ENCODE peak calls at places on chromosome X, in five cellular contexts. One of them, this sample, is unnamed.
A peak's percentile ranks its signal among the peaks of the same experiment; 100 is the strongest.

GRCh38 chrX:119249836-119250340 is 13.8 kb downstream of the PGRMC1 start:
- DNase-seq in psoas muscle: no peak
- DNase-seq in thoracic aorta: no peak
- DNase-seq in keratinocyte: no peak
- DNase-seq in tibial artery: no peak
- DNase-seq in this sample: no peak

GRCh38 chrX:47745386-47745785 is 86.4 kb upstream of the UXT start:
- DNase-seq in tibial artery: no peak
- DNase-seq in keratinocyte: no peak
- DNase-seq in psoas muscle: no peak
- DNase-seq in thoracic aorta: no peak
- DNase-seq in this sample: no peak

GRCh38 chrX:56733459-56734046 is 4.5 kb downstream of the NBDY start:
- DNase-seq in tibial artery: no peak
- DNase-seq in psoas muscle: no peak
- DNase-seq in keratinocyte: no peak
- DNase-seq in thoracic aorta: no peak
- DNase-seq in this sample: no peak

GRCh38 chrX:133590703-133591505 is 175.6 kb upstream of the GPC4 start:
- DNase-seq in psoas muscle: no peak
- DNase-seq in thoracic aorta: no peak
- DNase-seq in tibial artery: no peak
- DNase-seq in keratinocyte: no peak
- DNase-seq in this sample: no peak

GRCh38 chrX:150730719-150731118 is 37.5 kb downstream of the MTMR1 start:
- DNase-seq in psoas muscle: no peak
- DNase-seq in thoracic aorta: no peak
- DNase-seq in keratinocyte: no peak
- DNase-seq in tibial artery: no peak
- DNase-seq in this sample: no peak

GRCh38 chrX:24487576-24487975 is 22.5 kb downstream of the PDK3 start:
- DNase-seq in thoracic aorta: no peak
- DNase-seq in keratinocyte: no peak
- DNase-seq in psoas muscle: no peak
- DNase-seq in tibial artery: no peak
- DNase-seq in this sample: no peak

GRCh38 chrX:121256653-121257052 is 209.2 kb downstream of the GLUD2 start:
- DNase-seq in keratinocyte: no peak
- DNase-seq in psoas muscle: no peak
- DNase-seq in tibial artery: no peak
- DNase-seq in thoracic aorta: no peak
- DNase-seq in this sample: no peak

GRCh38 chrX:48937065-48937907 is 18.5 kb upstream of the PIM2 start:
- DNase-seq in thoracic aorta: no peak
- DNase-seq in psoas muscle: peak; percentile 24
- DNase-seq in tibial artery: no peak
- DNase-seq in keratinocyte: no peak
- DNase-seq in this sample: no peak

GRCh38 chrX:14014526-14014925 is 15.2 kb downstream of the GEMIN8 start:
- DNase-seq in keratinocyte: no peak
- DNase-seq in thoracic aorta: no peak
- DNase-seq in psoas muscle: no peak
- DNase-seq in tibial artery: no peak
- DNase-seq in this sample: no peak

GRCh38 chrX:117096528-117096927 is 633.8 kb upstream of the CT83 start:
- DNase-seq in keratinocyte: no peak
- DNase-seq in tibial artery: no peak
- DNase-seq in thoracic aorta: no peak
- DNase-seq in psoas muscle: no peak
- DNase-seq in this sample: no peak

GRCh38 chrX:72121381-72121780 is 10.3 kb downstream of the RTL5 start:
- DNase-seq in tibial artery: peak; percentile 82
- DNase-seq in psoas muscle: peak; percentile 40
- DNase-seq in keratinocyte: no peak
- DNase-seq in thoracic aorta: peak; percentile 19
- DNase-seq in this sample: peak; percentile 24

GRCh38 chrX:53616921-53617320 is 69.6 kb downstream of the HUWE1 start:
- DNase-seq in psoas muscle: no peak
- DNase-seq in tibial artery: no peak
- DNase-seq in keratinocyte: no peak
- DNase-seq in thoracic aorta: no peak
- DNase-seq in this sample: no peak

GRCh38 chrX:130155564-130155963 is 10.1 kb downstream of the AIFM1 start:
- DNase-seq in tibial artery: no peak
- DNase-seq in thoracic aorta: no peak
- DNase-seq in psoas muscle: no peak
- DNase-seq in keratinocyte: no peak
- DNase-seq in this sample: no peak

GRCh38 chrX:16914058-16914457 is 32.4 kb upstream of the REPS2 start:
- DNase-seq in psoas muscle: no peak
- DNase-seq in thoracic aorta: no peak
- DNase-seq in tibial artery: no peak
- DNase-seq in keratinocyte: no peak
- DNase-seq in this sample: no peak

GRCh38 chrX:10118530-10118929 is 38.2 kb upstream of the CLCN4 start:
- DNase-seq in tibial artery: no peak
- DNase-seq in keratinocyte: no peak
- DNase-seq in thoracic aorta: no peak
- DNase-seq in psoas muscle: no peak
- DNase-seq in this sample: no peak

GRCh38 chrX:103791826-103792458 is 15.3 kb downstream of the PLP1 start:
- DNase-seq in thoracic aorta: no peak
- DNase-seq in psoas muscle: no peak
- DNase-seq in tibial artery: no peak
- DNase-seq in keratinocyte: no peak
- DNase-seq in this sample: no peak

GRCh38 chrX:18792828-18793227 is 85.4 kb downstream of the PPEF1 start:
- DNase-seq in thoracic aorta: no peak
- DNase-seq in psoas muscle: no peak
- DNase-seq in tibial artery: no peak
- DNase-seq in keratinocyte: no peak
- DNase-seq in this sample: no peak

GRCh38 chrX:67523932-67524331 is 19.9 kb upstream of the AR start:
- DNase-seq in keratinocyte: no peak
- DNase-seq in tibial artery: no peak
- DNase-seq in thoracic aorta: no peak
- DNase-seq in psoas muscle: no peak
- DNase-seq in this sample: no peak

GRCh38 chrX:1673337-1673736 is 58.5 kb downstream of the ASMT start:
- DNase-seq in psoas muscle: no peak
- DNase-seq in tibial artery: peak; percentile 16
- DNase-seq in keratinocyte: no peak
- DNase-seq in thoracic aorta: no peak
- DNase-seq in this sample: no peak

GRCh38 chrX:1521459-1521956 is 15.5 kb downstream of the P2RY8 start:
- DNase-seq in tibial artery: peak; percentile 53
- DNase-seq in thoracic aorta: no peak
- DNase-seq in psoas muscle: no peak
- DNase-seq in keratinocyte: no peak
- DNase-seq in this sample: no peak

GRCh38 chrX:75291611-75292010 is 17.7 kb downstream of the UPRT start:
- DNase-seq in keratinocyte: no peak
- DNase-seq in tibial artery: no peak
- DNase-seq in thoracic aorta: no peak
- DNase-seq in psoas muscle: no peak
- DNase-seq in this sample: no peak

GRCh38 chrX:72020788-72021187 is 110.1 kb downstream of the NHSL2 start:
- DNase-seq in thoracic aorta: no peak
- DNase-seq in tibial artery: no peak
- DNase-seq in keratinocyte: no peak
- DNase-seq in psoas muscle: no peak
- DNase-seq in this sample: no peak

GRCh38 chrX:9378980-9379696 is 85.7 kb upstream of the TBL1X start:
- DNase-seq in tibial artery: no peak
- DNase-seq in keratinocyte: no peak
- DNase-seq in thoracic aorta: no peak
- DNase-seq in psoas muscle: no peak
- DNase-seq in this sample: peak; percentile 45

GRCh38 chrX:106415276-106415895 is 196.4 kb upstream of the RADX start:
- DNase-seq in tibial artery: no peak
- DNase-seq in thoracic aorta: no peak
- DNase-seq in keratinocyte: no peak
- DNase-seq in psoas muscle: no peak
- DNase-seq in this sample: no peak

GRCh38 chrX:150363561-150364346 is 637 bp downstream of the MAMLD1 start:
- DNase-seq in thoracic aorta: no peak
- DNase-seq in keratinocyte: no peak
- DNase-seq in tibial artery: peak; percentile 72
- DNase-seq in psoas muscle: peak; percentile 35
- DNase-seq in this sample: no peak

DNA sequence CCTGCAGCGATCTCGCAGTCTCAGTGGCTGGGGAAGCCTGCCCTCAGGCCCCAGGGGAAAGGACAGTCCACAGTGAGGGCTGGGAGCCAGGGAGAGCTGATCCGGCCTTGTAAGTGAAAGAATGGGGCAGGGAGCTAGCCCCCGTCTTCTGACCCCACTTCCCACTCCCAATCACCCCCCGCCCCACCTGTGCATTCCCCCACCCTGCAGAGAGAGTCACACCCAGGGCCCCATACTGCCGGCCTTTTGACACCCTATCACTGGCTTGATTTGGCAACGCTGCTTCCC is 3.8 kb downstream of the ARHGAP4 start:
- DNase-seq in thoracic aorta: no peak
- DNase-seq in keratinocyte: no peak
- DNase-seq in psoas muscle: no peak
- DNase-seq in tibial artery: no peak
- DNase-seq in this sample: no peak
- H3K27ac ChIP-seq in thoracic aorta: no peak overlapping the region
- H3K27ac ChIP-seq in keratinocyte: no peak overlapping the region
- H3K27ac ChIP-seq in psoas muscle: no peak overlapping the region
- H3K27ac ChIP-seq in tibial artery: no peak overlapping the region
- H3K27ac ChIP-seq in this sample: no peak overlapping the region

GRCh38 chrX:107496786-107497185 is 47.3 kb downstream of the FRMPD3 start:
- DNase-seq in psoas muscle: no peak
- DNase-seq in keratinocyte: no peak
- DNase-seq in thoracic aorta: no peak
- DNase-seq in tibial artery: no peak
- DNase-seq in this sample: no peak

DNA sequence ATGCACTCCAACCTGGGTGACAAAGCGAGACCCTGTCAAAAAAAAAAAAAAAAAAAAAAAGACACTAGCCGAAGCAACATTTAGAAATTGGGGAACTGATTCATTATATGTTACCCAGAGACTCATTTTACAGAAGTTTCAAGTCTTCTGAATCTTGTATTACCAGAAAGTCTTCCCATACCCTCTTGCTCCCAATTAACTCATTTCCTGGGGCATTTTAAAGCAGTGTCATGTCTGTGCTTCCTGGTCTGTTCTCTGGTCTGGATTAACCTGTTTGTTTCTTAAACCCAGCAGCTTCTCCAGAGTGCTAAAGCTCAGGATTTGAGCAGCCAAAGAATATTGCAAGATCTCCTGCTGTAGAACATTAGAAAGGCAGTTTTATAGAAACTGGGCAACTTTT is 43.7 kb downstream of the FRMPD3 start:
- DNase-seq in keratinocyte: no peak
- DNase-seq in tibial artery: no peak
- DNase-seq in psoas muscle: no peak
- DNase-seq in thoracic aorta: no peak
- DNase-seq in this sample: no peak
- H3K27ac ChIP-seq in keratinocyte: no peak overlapping the region
- H3K27ac ChIP-seq in tibial artery: no peak overlapping the region
- H3K27ac ChIP-seq in psoas muscle: no peak overlapping the region
- H3K27ac ChIP-seq in thoracic aorta: no peak overlapping the region
- H3K27ac ChIP-seq in this sample: no peak overlapping the region

GRCh38 chrX:31429915-31430314 is 358.1 kb upstream of the FTHL17 start:
- DNase-seq in thoracic aorta: no peak
- DNase-seq in tibial artery: no peak
- DNase-seq in keratinocyte: no peak
- DNase-seq in psoas muscle: no peak
- DNase-seq in this sample: no peak
- H3K27ac ChIP-seq in thoracic aorta: no peak overlapping the region
- H3K27ac ChIP-seq in tibial artery: no peak overlapping the region
- H3K27ac ChIP-seq in keratinocyte: no peak overlapping the region
- H3K27ac ChIP-seq in psoas muscle: no peak overlapping the region
- H3K27ac ChIP-seq in this sample: no peak overlapping the region

GRCh38 chrX:102727761-102728160 is 7.2 kb downstream of the GPRASP3 start:
- DNase-seq in keratinocyte: no peak
- DNase-seq in tibial artery: no peak
- DNase-seq in psoas muscle: no peak
- DNase-seq in thoracic aorta: no peak
- DNase-seq in this sample: no peak

GRCh38 chrX:102723456-102723855 is 2.9 kb downstream of the GPRASP3 start:
- DNase-seq in psoas muscle: no peak
- DNase-seq in keratinocyte: no peak
- DNase-seq in thoracic aorta: no peak
- DNase-seq in tibial artery: no peak
- DNase-seq in this sample: no peak

GRCh38 chrX:102728646-102729045 is 8.1 kb downstream of the GPRASP3 start:
- DNase-seq in tibial artery: no peak
- DNase-seq in keratinocyte: no peak
- DNase-seq in psoas muscle: no peak
- DNase-seq in thoracic aorta: no peak
- DNase-seq in this sample: peak; percentile 8
- H3K27ac ChIP-seq in tibial artery: no peak overlapping the region
- H3K27ac ChIP-seq in keratinocyte: no peak overlapping the region
- H3K27ac ChIP-seq in psoas muscle: no peak overlapping the region
- H3K27ac ChIP-seq in thoracic aorta: no peak overlapping the region
- H3K27ac ChIP-seq in this sample: peak overlapping the region; percentile 26

DNA sequence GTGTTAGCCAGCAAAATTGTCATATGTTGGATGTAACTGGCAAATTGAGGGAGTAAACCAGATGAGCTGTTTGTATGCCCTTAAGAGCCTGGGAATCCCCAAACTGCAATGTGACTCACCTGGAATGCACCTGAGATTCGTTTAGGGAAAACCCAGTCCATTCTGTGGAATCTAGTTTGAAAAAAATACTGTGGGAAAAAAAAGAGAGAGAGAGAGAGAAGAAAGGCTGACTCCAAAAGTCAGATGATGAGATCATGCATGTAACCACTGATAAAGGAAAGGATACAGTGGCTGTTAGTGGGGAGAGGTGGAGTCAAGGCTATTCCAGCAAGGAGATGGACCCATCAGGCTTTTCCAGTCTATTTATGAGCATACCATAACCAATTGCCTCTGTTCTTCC is 48.5 kb downstream of the SLC9A7 start:
- DNase-seq in tibial artery: no peak
- DNase-seq in thoracic aorta: no peak
- DNase-seq in keratinocyte: peak; percentile 66
- DNase-seq in psoas muscle: no peak
- DNase-seq in this sample: peak; percentile 66
- H3K27ac ChIP-seq in tibial artery: no peak overlapping the region
- H3K27ac ChIP-seq in thoracic aorta: no peak overlapping the region
- H3K27ac ChIP-seq in keratinocyte: peak overlapping the region; percentile 88
- H3K27ac ChIP-seq in psoas muscle: no peak overlapping the region
- H3K27ac ChIP-seq in this sample: peak overlapping the region; percentile 39